ENCODE peak calls at places on chromosome 14, in ten cellular contexts. One of them, this sample, is unnamed.

GRCh38 chr14:23361320-23361719 is 3.7 kb downstream of the EFS start:
- DNase-seq in AG08395: peak
- DNase-seq in cerebellum: no peak
- DNase-seq in posterior vena cava: no peak
- DNase-seq in stomach: no peak
- DNase-seq in myocyte: no peak
- DNase-seq in Panc1: no peak
- DNase-seq in AG08396: peak
- DNase-seq in AML-193: no peak
- DNase-seq in RPMI7951: no peak
- DNase-seq in this sample: no peak

GRCh38 chr14:23160924-23161522 is 22.4 kb downstream of the SLC7A8 start:
- DNase-seq in AG08395: peak
- DNase-seq in cerebellum: peak
- DNase-seq in posterior vena cava: no peak
- DNase-seq in stomach: peak
- DNase-seq in myocyte: peak
- DNase-seq in Panc1: no peak
- DNase-seq in AG08396: peak
- DNase-seq in AML-193: peak
- DNase-seq in RPMI7951: peak
- DNase-seq in this sample: no peak

GRCh38 chr14:93859957-93860356 is 67.2 kb upstream of the FAM181A start:
- DNase-seq in AG08395: no peak
- DNase-seq in cerebellum: no peak
- DNase-seq in posterior vena cava: no peak
- DNase-seq in stomach: peak
- DNase-seq in myocyte: peak
- DNase-seq in Panc1: no peak
- DNase-seq in AG08396: no peak
- DNase-seq in AML-193: no peak
- DNase-seq in RPMI7951: peak
- DNase-seq in this sample: no peak

GRCh38 chr14:101463566-101464171 is 97.6 kb upstream of the DIO3 start:
- DNase-seq in AG08395: no peak
- DNase-seq in cerebellum: no peak
- DNase-seq in posterior vena cava: peak
- DNase-seq in stomach: no peak
- DNase-seq in myocyte: no peak
- DNase-seq in Panc1: no peak
- DNase-seq in AG08396: no peak
- DNase-seq in AML-193: no peak
- DNase-seq in RPMI7951: no peak
- DNase-seq in this sample: no peak

GRCh38 chr14:44404021-44404420 is 103.1 kb downstream of the FSCB start:
- DNase-seq in AG08395: no peak
- DNase-seq in cerebellum: peak
- DNase-seq in posterior vena cava: no peak
- DNase-seq in stomach: no peak
- DNase-seq in myocyte: no peak
- DNase-seq in Panc1: no peak
- DNase-seq in AG08396: no peak
- DNase-seq in AML-193: no peak
- DNase-seq in RPMI7951: no peak
- DNase-seq in this sample: no peak

GRCh38 chr14:67961676-67962075 is 142.1 kb downstream of the RAD51B start:
- DNase-seq in AG08395: no peak
- DNase-seq in cerebellum: no peak
- DNase-seq in posterior vena cava: no peak
- DNase-seq in stomach: no peak
- DNase-seq in myocyte: no peak
- DNase-seq in Panc1: no peak
- DNase-seq in AG08396: no peak
- DNase-seq in AML-193: no peak
- DNase-seq in RPMI7951: no peak
- DNase-seq in this sample: no peak

GRCh38 chr14:25006961-25007795 is 42.8 kb downstream of the STXBP6 start:
- DNase-seq in AG08395: peak
- DNase-seq in cerebellum: no peak
- DNase-seq in posterior vena cava: no peak
- DNase-seq in stomach: no peak
- DNase-seq in myocyte: peak
- DNase-seq in Panc1: no peak
- DNase-seq in AG08396: peak
- DNase-seq in AML-193: no peak
- DNase-seq in RPMI7951: peak
- DNase-seq in this sample: no peak

GRCh38 chr14:69424139-69424923 is 25.8 kb downstream of the SLC39A9 start:
- DNase-seq in AG08395: peak
- DNase-seq in cerebellum: no peak
- DNase-seq in posterior vena cava: no peak
- DNase-seq in stomach: no peak
- DNase-seq in myocyte: peak
- DNase-seq in Panc1: no peak
- DNase-seq in AG08396: peak
- DNase-seq in AML-193: no peak
- DNase-seq in RPMI7951: no peak
- DNase-seq in this sample: no peak

GRCh38 chr14:76870146-76870545 is 43.9 kb downstream of the LRRC74A start:
- DNase-seq in AG08395: no peak
- DNase-seq in cerebellum: no peak
- DNase-seq in posterior vena cava: no peak
- DNase-seq in stomach: no peak
- DNase-seq in myocyte: no peak
- DNase-seq in Panc1: no peak
- DNase-seq in AG08396: no peak
- DNase-seq in AML-193: no peak
- DNase-seq in RPMI7951: peak
- DNase-seq in this sample: no peak

GRCh38 chr14:53953002-53953827 is 3.4 kb downstream of the BMP4 start:
- DNase-seq in AG08395: peak
- DNase-seq in cerebellum: peak
- DNase-seq in posterior vena cava: peak
- DNase-seq in stomach: peak
- DNase-seq in myocyte: peak
- DNase-seq in Panc1: no peak
- DNase-seq in AG08396: peak
- DNase-seq in AML-193: no peak
- DNase-seq in RPMI7951: peak
- DNase-seq in this sample: no peak

GRCh38 chr14:51400142-51400541 is 160.1 kb downstream of the TMX1 start:
- DNase-seq in AG08395: no peak
- DNase-seq in cerebellum: no peak
- DNase-seq in posterior vena cava: no peak
- DNase-seq in stomach: no peak
- DNase-seq in myocyte: no peak
- DNase-seq in Panc1: no peak
- DNase-seq in AG08396: no peak
- DNase-seq in AML-193: no peak
- DNase-seq in RPMI7951: no peak
- DNase-seq in this sample: no peak

GRCh38 chr14:75025082-75025481 is 22.4 kb downstream of the EIF2B2 start:
- DNase-seq in AG08395: no peak
- DNase-seq in cerebellum: no peak
- DNase-seq in posterior vena cava: no peak
- DNase-seq in stomach: no peak
- DNase-seq in myocyte: no peak
- DNase-seq in Panc1: no peak
- DNase-seq in AG08396: no peak
- DNase-seq in AML-193: no peak
- DNase-seq in RPMI7951: no peak
- DNase-seq in this sample: no peak

GRCh38 chr14:104870368-104871144 is 5.5 kb downstream of the CEP170B start:
- DNase-seq in AG08395: no peak
- DNase-seq in cerebellum: no peak
- DNase-seq in posterior vena cava: peak
- DNase-seq in stomach: peak
- DNase-seq in myocyte: no peak
- DNase-seq in Panc1: no peak
- DNase-seq in AG08396: no peak
- DNase-seq in AML-193: no peak
- DNase-seq in RPMI7951: no peak
- DNase-seq in this sample: no peak

GRCh38 chr14:58808828-58809227 is 171.1 kb downstream of the DACT1 start:
- DNase-seq in AG08395: peak
- DNase-seq in cerebellum: no peak
- DNase-seq in posterior vena cava: no peak
- DNase-seq in stomach: peak
- DNase-seq in myocyte: peak
- DNase-seq in Panc1: no peak
- DNase-seq in AG08396: peak
- DNase-seq in AML-193: no peak
- DNase-seq in RPMI7951: peak
- DNase-seq in this sample: peak

GRCh38 chr14:25108959-25109358 is 59.0 kb upstream of the STXBP6 start:
- DNase-seq in AG08395: no peak
- DNase-seq in cerebellum: no peak
- DNase-seq in posterior vena cava: no peak
- DNase-seq in stomach: peak
- DNase-seq in myocyte: peak
- DNase-seq in Panc1: no peak
- DNase-seq in AG08396: no peak
- DNase-seq in AML-193: no peak
- DNase-seq in RPMI7951: peak
- DNase-seq in this sample: no peak

GRCh38 chr14:97412933-97413574 is 615.9 kb downstream of the VRK1 start:
- DNase-seq in AG08395: no peak
- DNase-seq in cerebellum: no peak
- DNase-seq in posterior vena cava: no peak
- DNase-seq in stomach: no peak
- DNase-seq in myocyte: no peak
- DNase-seq in Panc1: no peak
- DNase-seq in AG08396: no peak
- DNase-seq in AML-193: no peak
- DNase-seq in RPMI7951: no peak
- DNase-seq in this sample: no peak

GRCh38 chr14:105149146-105149781 is 19.3 kb downstream of the JAG2 start:
- DNase-seq in AG08395: no peak
- DNase-seq in cerebellum: no peak
- DNase-seq in posterior vena cava: peak
- DNase-seq in stomach: no peak
- DNase-seq in myocyte: no peak
- DNase-seq in Panc1: no peak
- DNase-seq in AG08396: no peak
- DNase-seq in AML-193: no peak
- DNase-seq in RPMI7951: no peak
- DNase-seq in this sample: no peak

GRCh38 chr14:100132903-100133510 is 26.4 kb downstream of the DEGS2 start:
- DNase-seq in AG08395: peak
- DNase-seq in cerebellum: no peak
- DNase-seq in posterior vena cava: no peak
- DNase-seq in stomach: no peak
- DNase-seq in myocyte: no peak
- DNase-seq in Panc1: no peak
- DNase-seq in AG08396: no peak
- DNase-seq in AML-193: no peak
- DNase-seq in RPMI7951: peak
- DNase-seq in this sample: no peak

GRCh38 chr14:89669209-89669608 is 252.2 kb upstream of the FOXN3 start:
- DNase-seq in AG08395: no peak
- DNase-seq in cerebellum: no peak
- DNase-seq in posterior vena cava: no peak
- DNase-seq in stomach: no peak
- DNase-seq in myocyte: no peak
- DNase-seq in Panc1: no peak
- DNase-seq in AG08396: no peak
- DNase-seq in AML-193: peak
- DNase-seq in RPMI7951: peak
- DNase-seq in this sample: no peak

GRCh38 chr14:26204954-26205479 is 392.8 kb downstream of the NOVA1 start:
- DNase-seq in AG08395: no peak
- DNase-seq in cerebellum: peak
- DNase-seq in posterior vena cava: peak
- DNase-seq in stomach: peak
- DNase-seq in myocyte: peak
- DNase-seq in Panc1: no peak
- DNase-seq in AG08396: no peak
- DNase-seq in AML-193: no peak
- DNase-seq in RPMI7951: no peak
- DNase-seq in this sample: no peak